ENCODE peak calls at places on chromosomes 3 and 15, in five cellular contexts. J, C, S, N and F are unnamed samples.
A peak's percentile ranks its signal among the peaks of the same experiment; 100 is the strongest.

GRCh38 chr15:62447742-62448141 is 282.7 kb upstream of the C2CD4B start:
- DNase-seq in S (no peak), N (no peak), C (no peak), J (no peak), F (no peak)

GRCh38 chr3:150721285-150722130 is 17.8 kb upstream of the ERICH6 start:
- DNase-seq in C (no peak), S (peak; percentile 36), J (peak; percentile 77), N (no peak), F (no peak)

GRCh38 chr3:179464296-179465092 is 13.2 kb upstream of the GNB4 start:
- DNase-seq in J (peak; percentile 52), C (no peak), S (no peak), N (no peak), F (no peak)

GRCh38 chr3:55518451-55518850 is 31.3 kb upstream of the WNT5A start:
- DNase-seq in S (no peak), C (no peak), N (no peak), J (no peak), F (no peak)

GRCh38 chr3:177561769-177562360 is 364.6 kb upstream of the TBL1XR1 start:
- DNase-seq in C (no peak), J (no peak), N (no peak), S (no peak), F (no peak)

GRCh38 chr15:22968356-22968755 is 11.8 kb downstream of the CYFIP1 start:
- DNase-seq in C (no peak), N (no peak), S (peak; percentile 78), J (no peak), F (no peak)

GRCh38 chr15:70608156-70608555 is 155.2 kb downstream of the UACA start:
- DNase-seq in J (no peak), C (peak; percentile 76), S (no peak), N (no peak), F (no peak)

GRCh38 chr15:87973456-87974215 is 282.9 kb downstream of the NTRK3 start:
- DNase-seq in S (no peak), N (no peak), J (no peak), C (no peak), F (no peak)

GRCh38 chr3:104598848-104599501 is 767.7 kb upstream of the ALCAM start:
- DNase-seq in N (no peak), S (no peak), J (no peak), C (no peak), F (no peak)

GRCh38 chr3:30609930-30610701 is 3.7 kb downstream of the TGFBR2 start:
- DNase-seq in C (no peak), J (no peak), N (no peak), S (no peak), F (no peak)

GRCh38 chr3:58719684-58720083 is 53.1 kb upstream of the FAM3D start:
- DNase-seq in N (no peak), J (no peak), C (no peak), S (no peak), F (no peak)

GRCh38 chr15:62453979-62454378 is 288.9 kb upstream of the C2CD4B start:
- DNase-seq in S (no peak), C (no peak), J (no peak), N (no peak), F (no peak)

GRCh38 chr3:172315401-172316091 is 132.7 kb downstream of the GHSR start:
- DNase-seq in S (peak; percentile 53), J (peak; percentile 54), N (no peak), C (no peak), F (no peak)

GRCh38 chr15:91271565-91272153 is 171.6 kb downstream of the SV2B start:
- DNase-seq in N (peak; percentile 42), S (peak; percentile 29), C (peak; percentile 57), J (peak; percentile 71), F (peak; percentile 65)

GRCh38 chr15:71238926-71239325 is 123.7 kb downstream of the THSD4 start:
- DNase-seq in N (no peak), C (no peak), S (no peak), J (no peak), F (no peak)

GRCh38 chr3:196486263-196486662 is 17.3 kb downstream of the RNF168 start:
- DNase-seq in C (no peak), N (no peak), J (peak; percentile 13), S (no peak), F (no peak)

GRCh38 chr3:117150628-117151027 is 441.0 kb downstream of the TUSC7 start:
- DNase-seq in S (no peak), N (no peak), J (no peak), C (no peak), F (no peak)

GRCh38 chr3:139293665-139294023 is 50.2 kb upstream of the MRPS22 start:
- DNase-seq in N (no peak), J (no peak), C (no peak), S (no peak), F (no peak)

GRCh38 chr3:139292933-139293664 is 50.7 kb upstream of the MRPS22 start:
- DNase-seq in C (no peak), J (no peak), N (no peak), S (peak; percentile 36), F (no peak)

GRCh38 chr3:139297588-139298311 is 46.1 kb upstream of the MRPS22 start:
- DNase-seq in S (no peak), N (no peak), C (no peak), J (no peak), F (no peak)

GRCh38 chr3:139296141-139296718 is 47.6 kb upstream of the MRPS22 start:
- DNase-seq in C (no peak), J (no peak), S (no peak), N (no peak), F (no peak)

DNA sequence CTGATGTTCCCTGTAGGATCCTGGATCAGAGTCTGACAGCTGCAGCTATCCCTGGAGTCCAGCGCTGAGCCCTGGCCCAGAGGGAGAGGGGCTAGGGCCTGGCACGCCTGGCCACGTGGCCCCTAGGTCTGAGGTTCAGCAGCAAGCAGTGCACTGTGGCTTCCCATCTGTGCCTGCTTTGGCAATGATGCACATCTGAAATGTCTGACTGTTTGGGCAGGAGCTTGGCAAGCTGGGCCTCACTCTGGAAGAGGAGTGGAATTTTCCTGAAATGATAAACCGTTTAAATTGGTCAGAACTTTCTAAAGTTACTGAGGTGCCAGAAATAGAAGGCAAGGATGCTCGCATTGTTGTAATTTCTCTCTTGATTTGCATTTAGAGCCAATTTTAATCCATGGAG is 48.8 kb upstream of the MRPS22 start:
- DNase-seq in C (no peak), N (no peak), J (no peak), S (no peak), F (no peak)
- H3K4me3 ChIP-seq in C (no peak overlapping the region), N (no peak overlapping the region), J (no peak overlapping the region), S (no peak overlapping the region), F (no peak overlapping the region)

GRCh38 chr3:28057548-28057947 is 183.9 kb upstream of the CMC1 start:
- DNase-seq in N (no peak), S (no peak), J (no peak), C (no peak), F (no peak)
- H3K4me3 ChIP-seq in N (no peak overlapping the region), S (no peak overlapping the region), J (no peak overlapping the region), C (no peak overlapping the region), F (no peak overlapping the region)

DNA sequence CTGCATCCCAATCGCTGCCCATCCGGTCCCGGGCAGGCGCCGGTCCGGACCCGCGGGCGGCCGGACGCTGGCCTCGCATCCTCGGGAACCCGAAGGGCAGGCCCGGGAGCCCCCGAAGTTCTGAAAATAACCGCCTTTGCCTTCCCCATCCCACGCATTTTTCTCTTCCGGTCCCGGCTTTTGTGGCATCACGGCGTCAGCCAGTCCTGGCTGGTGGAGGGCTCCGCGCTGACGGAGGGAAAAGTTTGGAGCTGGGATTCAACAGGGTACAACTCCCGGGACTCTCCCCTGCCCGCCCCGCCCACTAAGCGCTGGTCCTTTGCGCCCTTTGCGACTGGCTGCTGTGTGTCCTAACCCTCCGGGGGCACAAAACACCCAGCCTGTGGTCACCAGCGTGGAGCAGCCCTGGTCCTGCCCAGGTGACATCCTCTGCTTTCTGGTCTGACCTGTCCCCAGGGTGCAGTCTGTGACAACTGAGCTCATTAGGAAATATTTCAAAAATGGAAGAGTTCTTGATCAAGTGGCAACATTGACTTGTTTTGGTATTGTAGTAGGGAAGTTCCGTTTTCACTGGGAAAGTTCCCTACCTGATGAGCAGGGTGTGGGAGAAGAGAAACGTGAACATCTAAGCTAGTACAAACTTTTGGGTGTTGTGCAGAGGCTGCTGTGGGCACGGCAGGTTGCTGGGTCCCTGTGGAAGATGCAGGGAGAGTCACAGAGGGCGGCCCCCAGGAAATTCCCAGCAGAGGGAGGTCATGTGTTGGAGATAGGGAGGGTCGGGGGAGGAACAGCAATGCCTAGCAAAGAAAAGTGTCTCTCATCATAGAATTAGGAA is 754 bp downstream of the ARNT2 start:
- DNase-seq in N (no peak), S (no peak), C (peak; percentile 59), J (peak; percentile 50), F (peak; percentile 74)
- H3K4me3 ChIP-seq in N (peak overlapping the region; percentile 62), S (peak overlapping the region; percentile 69), C (peak overlapping the region; percentile 43), J (peak overlapping the region; percentile 24), F (peak overlapping the region; percentile 65)

GRCh38 chr3:71127052-71127451 is 456.5 kb downstream of the FOXP1 start:
- DNase-seq in N (no peak), S (no peak), C (no peak), J (no peak), F (no peak)
- H3K4me3 ChIP-seq in N (peak overlapping the region; percentile 59), S (no peak overlapping the region), C (peak overlapping the region; percentile 50), J (no peak overlapping the region), F (peak overlapping the region; percentile 67)

DNA sequence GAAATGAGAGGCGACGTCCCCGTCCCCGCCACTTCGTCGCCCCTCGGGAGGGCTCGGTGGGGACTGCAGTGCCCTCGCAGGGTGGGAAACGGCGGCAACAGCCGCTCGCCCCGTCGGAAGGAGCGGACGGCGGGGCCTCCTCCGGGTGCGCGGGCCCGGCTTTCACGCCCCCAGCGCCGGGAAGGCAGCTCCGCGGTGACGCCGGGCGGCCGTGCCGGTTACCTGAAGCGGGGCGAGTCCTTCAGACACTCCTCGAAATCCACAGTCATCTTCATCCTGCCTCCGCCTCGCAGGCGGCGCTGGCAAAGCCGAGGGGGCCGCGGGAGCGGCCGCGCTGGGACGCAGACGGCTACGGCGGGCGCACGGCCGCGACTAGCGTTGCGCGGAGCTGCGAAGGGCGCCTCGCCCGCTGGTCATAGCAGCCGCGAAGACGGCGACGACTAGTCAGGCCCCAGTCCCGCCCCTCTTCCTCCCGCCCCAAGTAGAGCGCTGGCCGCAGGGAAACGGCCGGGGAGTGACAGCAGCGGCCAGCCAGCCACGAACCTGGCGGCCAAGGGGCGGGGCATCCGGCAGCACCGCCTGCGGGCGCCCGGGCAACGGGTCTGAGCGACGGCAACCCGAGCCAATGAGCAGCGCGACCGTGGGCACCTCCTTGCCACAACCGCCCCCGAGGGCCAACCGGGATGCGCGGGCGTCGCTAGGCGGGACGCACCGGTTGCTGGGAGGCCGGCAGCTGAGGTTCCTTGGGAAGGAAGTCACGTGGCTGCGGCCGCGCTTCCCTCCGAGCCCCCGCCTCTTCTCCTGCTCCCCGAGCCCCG is at the start of gene ACAP2:
- DNase-seq in N (peak; percentile 99), C (peak; percentile 100), S (peak; percentile 99), J (peak; percentile 100), F (peak; percentile 100)
- H3K4me3 ChIP-seq in N (peak within 1 kb of the TSS; percentile 94), C (peak within 1 kb of the TSS; percentile 99), S (peak within 1 kb of the TSS; percentile 60), J (peak within 1 kb of the TSS; percentile 95), F (peak within 1 kb of the TSS; percentile 95)

GRCh38 chr3:4575413-4575812 is 82.3 kb downstream of the ITPR1 start:
- DNase-seq in N (peak; percentile 36), S (no peak), J (no peak), C (no peak), F (no peak)
- H3K4me3 ChIP-seq in N (no peak overlapping the region), S (no peak overlapping the region), J (no peak overlapping the region), C (no peak overlapping the region), F (no peak overlapping the region)

DNA sequence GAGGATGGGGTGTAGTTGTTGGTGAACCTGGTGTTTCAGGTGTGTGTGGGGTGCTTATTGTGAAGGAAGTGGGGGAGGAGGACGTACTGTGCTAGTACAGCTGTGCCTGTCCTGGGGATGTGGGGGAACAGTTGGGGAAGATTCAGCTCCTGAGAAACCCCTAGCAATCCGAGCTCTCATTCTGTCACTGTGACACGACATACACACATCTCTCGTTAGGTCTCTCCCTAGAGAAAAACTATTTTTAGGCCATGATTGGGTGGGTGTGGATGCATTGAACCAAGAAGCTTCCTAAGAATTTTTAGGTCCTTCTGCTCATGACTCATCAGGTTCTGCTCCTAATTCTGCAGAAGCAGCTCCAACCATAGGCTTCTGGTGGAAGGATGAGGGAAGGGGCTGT is 54.3 kb downstream of the SLC30A4 start:
- DNase-seq in C (no peak), N (no peak), S (no peak), J (no peak), F (no peak)
- H3K4me3 ChIP-seq in C (no peak overlapping the region), N (no peak overlapping the region), S (no peak overlapping the region), J (no peak overlapping the region), F (no peak overlapping the region)